ENCODE peak calls at places on chromosome 12, in six cellular contexts. D, A, B, T, E and C are unnamed samples.

GRCh38 chr12:69884386-69884785 is 59.4 kb downstream of the MYRFL start:
- DNase-seq in B (no peak), E (no peak), A (no peak), T (no peak), D (no peak), C (no peak)

GRCh38 chr12:14833952-14834351 is 9.4 kb downstream of the ART4 start:
- DNase-seq in E (no peak), B (no peak), D (no peak), T (no peak), A (no peak), C (no peak)

GRCh38 chr12:104676636-104677035 is 219.9 kb downstream of the CHST11 start:
- DNase-seq in B (no peak), D (no peak), A (no peak), T (no peak), E (no peak), C (no peak)

GRCh38 chr12:50550530-50551223 is 45.9 kb downstream of the DIP2B start:
- DNase-seq in D (no peak), A (peak; percentile 71), B (no peak), T (no peak), E (no peak), C (no peak)

GRCh38 chr12:90280564-90281058 is 572.0 kb upstream of the ATP2B1 start:
- DNase-seq in T (no peak), E (no peak), D (no peak), A (no peak), B (no peak), C (no peak)

GRCh38 chr12:65825573-65826512 is 1.6 kb downstream of the HMGA2 start:
- DNase-seq in A (peak; percentile 49), T (peak; percentile 48), E (peak; percentile 63), B (peak; percentile 28), D (peak; percentile 34), C (peak; percentile 90)

GRCh38 chr12:2877959-2878732 is 1.1 kb downstream of the RHNO1 start:
- DNase-seq in D (no peak), T (no peak), B (no peak), E (peak; percentile 40), A (peak; percentile 45), C (peak; percentile 78)

GRCh38 chr12:30846776-30847175 is 79.8 kb upstream of the TSPAN11 start:
- DNase-seq in T (no peak), B (no peak), A (no peak), D (no peak), E (no peak), C (no peak)

GRCh38 chr12:63420206-63420644 is 248.1 kb downstream of the DPY19L2 start:
- DNase-seq in D (peak; percentile 49), B (peak; percentile 45), T (peak; percentile 48), A (peak; percentile 67), E (no peak), C (peak; percentile 92)

GRCh38 chr12:49636979-49637378 is 13.6 kb downstream of the PRPF40B start:
- DNase-seq in A (peak; percentile 72), D (peak; percentile 81), T (peak; percentile 27), E (peak; percentile 82), B (peak; percentile 56), C (peak; percentile 72)

GRCh38 chr12:30896461-30896860 is 30.1 kb upstream of the TSPAN11 start:
- DNase-seq in D (no peak), T (no peak), B (no peak), A (no peak), E (no peak), C (no peak)

GRCh38 chr12:132986885-132987225 is 688 bp downstream of the ZNF26 start:
- DNase-seq in D (peak; percentile 20), B (no peak), A (no peak), E (no peak), T (no peak), C (peak; percentile 11)
- H3K27ac ChIP-seq in D (peak overlapping the region; percentile 77), B (peak overlapping the region; percentile 83), A (peak overlapping the region; percentile 80), E (peak overlapping the region; percentile 88), T (no peak overlapping the region), C (no peak overlapping the region)

GRCh38 chr12:111826982-111827381 is 15.0 kb upstream of the MAPKAPK5 start:
- DNase-seq in D (no peak), B (no peak), E (no peak), A (no peak), T (no peak), C (no peak)

GRCh38 chr12:111826316-111826715 is 15.7 kb upstream of the MAPKAPK5 start:
- DNase-seq in E (no peak), T (no peak), D (no peak), B (no peak), A (no peak), C (no peak)

GRCh38 chr12:111825509-111825908 is 16.5 kb upstream of the MAPKAPK5 start:
- DNase-seq in D (no peak), E (no peak), B (no peak), T (no peak), A (no peak), C (no peak)

GRCh38 chr12:111827916-111828315 is 14.1 kb upstream of the MAPKAPK5 start:
- DNase-seq in A (no peak), B (no peak), T (no peak), E (no peak), D (no peak), C (no peak)

DNA sequence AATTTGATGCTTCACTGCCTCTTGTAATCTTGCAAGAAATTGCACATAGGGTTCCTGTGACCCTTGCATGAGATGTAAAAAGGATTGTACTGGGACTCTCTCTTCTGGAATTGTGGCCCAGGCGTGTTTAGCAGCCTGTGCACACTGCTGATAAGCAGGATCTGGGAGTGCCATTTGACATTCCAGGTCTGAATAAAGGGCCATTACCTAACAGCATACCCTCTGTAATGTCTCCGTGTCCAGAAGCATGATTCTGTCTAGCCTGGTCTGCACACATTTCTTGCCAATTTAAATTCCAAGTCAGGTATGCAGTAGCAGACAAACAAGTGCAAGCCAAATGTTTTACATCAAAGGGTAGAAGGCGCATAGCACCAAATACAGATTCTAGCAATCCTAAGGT is 18.1 kb upstream of the MAPKAPK5 start:
- DNase-seq in D (no peak), E (no peak), A (no peak), B (no peak), T (no peak), C (no peak)
- H3K4me1 ChIP-seq in D (no peaks in the 10 kb centered on the region), E (peaks cover 21% of the 10 kb centered on the region), A (no peaks in the 10 kb centered on the region), B (no peaks in the 10 kb centered on the region), T (peaks cover 16% of the 10 kb centered on the region), C (peaks cover 11% of the 10 kb centered on the region)

GRCh38 chr12:47004634-47005033 is 74.8 kb upstream of the PCED1B start:
- DNase-seq in D (no peak), B (peak; percentile 14), E (no peak), A (peak; percentile 56), T (no peak), C (no peak)

DNA sequence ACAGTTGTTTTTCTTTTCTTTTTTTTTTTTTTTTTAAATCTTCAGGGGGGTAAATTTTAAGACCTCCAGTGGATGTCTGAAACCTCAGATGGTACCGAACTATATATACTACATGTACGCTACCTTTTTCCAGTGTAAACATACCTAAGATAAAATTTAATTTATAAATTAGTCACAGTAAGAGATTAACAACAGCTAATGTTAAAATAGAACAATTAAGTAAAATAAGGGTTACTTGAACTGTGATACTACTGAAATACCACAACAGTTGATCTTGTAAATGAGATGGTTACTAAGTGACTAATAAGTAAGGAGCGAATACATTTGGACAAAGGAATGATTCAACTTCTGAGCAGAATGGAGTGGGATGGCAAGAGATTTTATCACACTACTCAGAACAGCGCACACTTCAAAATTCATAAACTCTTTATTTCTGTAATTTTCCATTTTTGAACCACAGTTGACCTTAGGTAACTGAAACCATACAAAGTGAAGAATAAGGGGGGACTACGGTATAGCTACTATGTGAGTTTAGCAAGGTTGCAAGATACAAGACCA is 80.5 kb upstream of the PCED1B start:
- DNase-seq in B (no peak), T (no peak), E (no peak), A (no peak), D (no peak), C (no peak)
- H3K27ac ChIP-seq in B (no peak overlapping the region), T (no peak overlapping the region), E (no peak overlapping the region), A (no peak overlapping the region), D (no peak overlapping the region), C (no peak overlapping the region)

GRCh38 chr12:7061138-7061537 is 620 bp downstream of the C1S start:
- DNase-seq in E (no peak), B (no peak), T (no peak), D (no peak), A (no peak), C (no peak)
- H3K4me1 ChIP-seq in E (peaks cover 20% of the 10 kb centered on the region), B (peaks cover 17% of the 10 kb centered on the region), T (peaks cover 5% of the 10 kb centered on the region), D (peaks cover 22% of the 10 kb centered on the region), A (peaks cover 7% of the 10 kb centered on the region), C (no peaks in the 10 kb centered on the region)